ENCODE peak calls at places on chromosome 1, in four cellular contexts. One of them, this sample, is unnamed.

GRCh38 chr1:117336087-117336817 is 31.0 kb upstream of the MAN1A2 start:
- DNase-seq in GM12892: no peak
- DNase-seq in transverse colon: no peak
- DNase-seq in uterus: no peak
- DNase-seq in this sample: no peak

GRCh38 chr1:201251851-201252430 is 31.4 kb upstream of the PKP1 start:
- DNase-seq in GM12892: no peak
- DNase-seq in transverse colon: no peak
- DNase-seq in uterus: no peak
- DNase-seq in this sample: no peak

GRCh38 chr1:22428672-22429071 is 23.0 kb upstream of the ZBTB40 start:
- DNase-seq in GM12892: no peak
- DNase-seq in transverse colon: peak
- DNase-seq in uterus: no peak
- DNase-seq in this sample: no peak

GRCh38 chr1:42966688-42967609 is 8.3 kb upstream of the SLC2A1 start:
- DNase-seq in GM12892: no peak
- DNase-seq in transverse colon: peak
- DNase-seq in uterus: no peak
- DNase-seq in this sample: peak

GRCh38 chr1:7101187-7101586 is 315.9 kb downstream of the CAMTA1 start:
- DNase-seq in GM12892: no peak
- DNase-seq in transverse colon: no peak
- DNase-seq in uterus: no peak
- DNase-seq in this sample: no peak

GRCh38 chr1:56707379-56707778 is 62.3 kb downstream of the PRKAA2 start:
- DNase-seq in GM12892: no peak
- DNase-seq in transverse colon: no peak
- DNase-seq in uterus: no peak
- DNase-seq in this sample: no peak

GRCh38 chr1:17858027-17858426 is 102.9 kb downstream of the ACTL8 start:
- DNase-seq in GM12892: no peak
- DNase-seq in transverse colon: no peak
- DNase-seq in uterus: no peak
- DNase-seq in this sample: no peak

GRCh38 chr1:115797491-115797890 is 29.0 kb upstream of the CASQ2 start:
- DNase-seq in GM12892: no peak
- DNase-seq in transverse colon: no peak
- DNase-seq in uterus: no peak
- DNase-seq in this sample: no peak

GRCh38 chr1:212754193-212754592 is 37.4 kb downstream of the NSL1 start:
- DNase-seq in GM12892: no peak
- DNase-seq in transverse colon: no peak
- DNase-seq in uterus: no peak
- DNase-seq in this sample: no peak

DNA sequence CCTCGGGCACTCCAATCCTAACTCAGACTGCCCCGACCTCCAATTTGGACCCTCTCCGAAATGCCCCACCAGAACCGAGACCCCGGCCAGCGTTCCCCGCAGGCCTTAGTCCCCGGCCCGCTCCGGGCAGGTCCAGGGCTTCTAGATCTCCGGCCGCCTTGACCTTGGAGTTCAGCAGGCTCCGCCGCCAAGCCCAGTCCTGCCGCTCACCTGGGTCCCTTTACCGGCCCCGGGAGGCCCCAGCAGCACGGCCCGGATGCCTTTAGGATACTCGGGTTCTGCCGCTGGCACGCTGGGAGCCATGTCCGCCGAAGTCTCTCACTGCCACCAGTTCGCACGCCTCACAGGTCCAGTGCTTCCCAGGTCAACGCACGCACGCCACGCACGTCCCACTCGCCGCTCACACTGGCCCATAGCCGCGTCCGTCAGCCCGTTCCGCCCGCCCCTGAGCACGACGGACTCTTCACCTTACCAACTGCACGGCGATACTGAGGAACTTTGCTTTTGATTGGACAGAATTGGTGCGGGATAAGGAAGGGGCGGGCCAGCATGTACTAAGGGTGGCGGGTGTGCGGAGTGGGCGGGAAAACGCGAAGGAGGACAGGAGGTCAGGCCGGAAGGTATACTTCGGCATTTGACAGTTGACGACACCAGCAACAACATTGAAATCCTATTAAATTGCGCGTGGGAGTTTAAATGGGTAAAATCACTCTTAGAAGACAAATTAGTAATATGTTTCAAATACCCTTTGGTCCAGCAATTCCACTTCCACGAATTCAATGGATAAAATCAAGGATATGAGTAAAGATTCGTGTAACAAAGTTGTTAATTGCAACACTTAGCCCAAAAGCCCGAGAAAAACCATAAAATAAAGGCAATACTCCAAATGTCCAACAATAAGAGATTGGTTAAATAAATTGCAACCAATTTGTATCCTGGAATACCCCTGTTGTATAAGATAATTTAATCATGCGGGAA is at the start of gene AK2:
- DNase-seq in GM12892: peak
- DNase-seq in transverse colon: peak
- DNase-seq in uterus: peak
- DNase-seq in this sample: peak
- TF ChIP-seq POLR2A in GM12892: peak
- TF ChIP-seq POLR2A in transverse colon: peak
- TF ChIP-seq POLR2A in uterus: peak
- TF ChIP-seq POLR2A in this sample: peak

GRCh38 chr1:16138772-16139221 is 17.1 kb downstream of the EPHA2 start:
- DNase-seq in GM12892: no peak
- DNase-seq in transverse colon: no peak
- DNase-seq in uterus: no peak
- DNase-seq in this sample: peak
- TF ChIP-seq POLR2A in GM12892: no peak
- TF ChIP-seq POLR2A in transverse colon: no peak
- TF ChIP-seq POLR2A in uterus: no peak
- TF ChIP-seq POLR2A in this sample: no peak

DNA sequence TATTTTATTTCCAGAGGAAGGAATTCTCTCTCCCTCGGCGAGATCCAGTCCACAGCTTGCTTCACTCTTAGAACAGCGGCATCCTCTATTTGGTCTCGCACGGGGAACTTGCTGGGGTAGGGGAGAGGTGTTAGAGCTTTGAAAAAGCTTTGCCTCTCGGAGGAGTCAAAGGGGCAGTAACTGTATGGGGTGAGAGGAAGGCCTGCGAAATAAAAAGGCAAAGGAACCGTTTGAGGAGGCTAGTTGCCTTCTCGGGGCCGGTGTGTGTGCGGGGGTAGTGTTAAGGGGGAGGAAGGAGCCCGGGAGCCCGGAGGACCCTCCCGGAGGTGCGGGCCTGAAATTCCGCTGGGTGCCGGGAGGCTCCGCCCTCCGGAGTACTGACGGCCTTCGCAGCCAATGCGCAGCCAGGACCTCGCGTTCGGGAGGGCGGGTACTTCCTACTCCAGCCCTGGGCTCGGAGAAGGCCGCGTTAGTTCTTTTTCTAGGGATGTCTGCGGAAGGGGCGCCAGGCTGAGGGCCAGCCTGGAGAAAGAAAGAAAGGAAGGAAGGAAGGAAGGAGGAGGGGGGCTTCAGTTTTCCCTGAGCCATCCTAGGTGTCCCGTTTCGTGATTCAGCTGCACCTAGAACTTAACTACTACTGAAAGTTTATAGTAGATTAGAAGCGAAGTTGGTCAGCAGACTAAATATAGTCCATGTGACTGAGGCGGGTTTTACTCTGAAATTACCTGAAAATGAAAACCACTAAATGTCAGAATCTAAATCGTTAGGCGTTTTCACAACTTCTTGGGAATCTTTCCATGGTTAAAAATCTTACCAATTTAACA is 2.2 kb downstream of the NEK7 start:
- DNase-seq in GM12892: peak
- DNase-seq in transverse colon: peak
- DNase-seq in uterus: peak
- DNase-seq in this sample: peak
- TF ChIP-seq POLR2A in GM12892: peak
- TF ChIP-seq POLR2A in transverse colon: peak
- TF ChIP-seq POLR2A in uterus: peak
- TF ChIP-seq POLR2A in this sample: peak

GRCh38 chr1:8866792-8867415 is 11.6 kb downstream of the ENO1 start:
- DNase-seq in GM12892: no peak
- DNase-seq in transverse colon: no peak
- DNase-seq in uterus: no peak
- DNase-seq in this sample: no peak
- TF ChIP-seq POLR2A in GM12892: peak
- TF ChIP-seq POLR2A in transverse colon: no peak
- TF ChIP-seq POLR2A in uterus: no peak
- TF ChIP-seq POLR2A in this sample: no peak

DNA sequence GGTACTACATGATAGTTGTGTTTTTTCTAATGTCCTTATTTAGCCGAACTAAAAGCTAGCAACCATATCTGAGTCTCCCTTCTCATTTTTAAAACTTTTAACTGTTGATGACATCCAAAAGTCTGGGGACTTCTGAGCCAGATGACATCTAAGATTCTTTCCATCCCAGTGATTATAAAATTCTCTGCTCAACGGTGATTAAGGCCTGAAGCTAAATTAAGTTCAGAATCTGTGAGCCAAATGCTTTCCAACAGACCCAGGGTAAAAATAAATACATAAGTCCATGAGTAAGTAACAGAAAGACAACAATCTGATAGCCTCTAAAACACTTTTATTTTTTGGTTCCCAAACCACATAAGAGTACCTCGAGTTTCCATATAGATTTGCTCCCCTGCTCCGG is 13.1 kb upstream of the PTP4A2 start:
- DNase-seq in GM12892: no peak
- DNase-seq in transverse colon: no peak
- DNase-seq in uterus: no peak
- DNase-seq in this sample: no peak
- TF ChIP-seq POLR2A in GM12892: no peak
- TF ChIP-seq POLR2A in transverse colon: no peak
- TF ChIP-seq POLR2A in uterus: no peak
- TF ChIP-seq POLR2A in this sample: no peak

GRCh38 chr1:238443687-238444086 is 553.0 kb upstream of the ZP4 start:
- DNase-seq in GM12892: no peak
- DNase-seq in transverse colon: no peak
- DNase-seq in uterus: no peak
- DNase-seq in this sample: no peak
- TF ChIP-seq POLR2A in GM12892: no peak
- TF ChIP-seq POLR2A in transverse colon: no peak
- TF ChIP-seq POLR2A in uterus: no peak
- TF ChIP-seq POLR2A in this sample: no peak

DNA sequence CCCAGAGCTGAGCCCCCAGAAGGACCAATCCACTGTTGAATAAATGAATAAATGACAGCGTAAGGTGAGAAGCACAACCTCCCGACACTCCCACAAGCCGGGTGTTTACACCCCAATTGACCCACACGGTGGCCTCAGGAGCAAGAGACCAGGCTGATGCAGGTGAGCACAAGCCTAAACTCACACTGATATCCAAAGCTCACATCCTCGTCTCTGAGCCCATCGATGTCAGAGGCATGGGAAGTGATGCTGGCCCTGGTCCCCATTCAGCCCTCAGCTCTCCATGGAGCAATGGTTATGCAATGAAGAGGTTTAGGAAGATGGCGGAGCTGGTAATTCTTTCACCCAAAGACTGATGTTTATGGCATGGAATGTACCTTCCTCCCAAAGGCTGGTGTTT is 172.6 kb upstream of the EDN2 start:
- DNase-seq in GM12892: no peak
- DNase-seq in transverse colon: no peak
- DNase-seq in uterus: no peak
- DNase-seq in this sample: no peak
- TF ChIP-seq POLR2A in GM12892: no peak
- TF ChIP-seq POLR2A in transverse colon: no peak
- TF ChIP-seq POLR2A in uterus: no peak
- TF ChIP-seq POLR2A in this sample: no peak

This sample was measured in H54.